ENCODE peak calls at places on chromosomes 5 and 9, in seven cellular contexts. N is retinal pigment epithelial cell, U is cardiac fibroblast, J is GM12878, K is PC-3, O is A673, Q is GM12865. F is an unnamed sample.

GRCh38 chr5:111079846-111080245 is 8.3 kb downstream of the TSLP start:
- DNase-seq in U (no peak), Q (no peak), N (no peak), K (no peak), O (no peak), J (no peak), F (no peak)

GRCh38 chr5:170570492-170570891 is 66.7 kb downstream of the KCNIP1 start:
- DNase-seq in N (no peak), O (no peak), J (no peak), U (no peak), K (no peak), Q (no peak), F (no peak)

GRCh38 chr9:92658611-92659010 is 11.3 kb downstream of the IPPK start:
- DNase-seq in O (no peak), Q (no peak), J (no peak), N (no peak), U (no peak), K (no peak), F (no peak)

GRCh38 chr5:37494756-37495155 is 115.6 kb downstream of the WDR70 start:
- DNase-seq in N (no peak), J (no peak), U (no peak), Q (no peak), O (no peak), K (peak; percentile 80), F (peak; percentile 31)

GRCh38 chr5:61332891-61333350 is 863 bp downstream of the ZSWIM6 start:
- DNase-seq in J (no peak), U (peak; percentile 74), Q (peak; percentile 51), O (peak; percentile 38), K (peak; percentile 45), N (no peak), F (no peak)

GRCh38 chr5:173473293-173473692 is 143.2 kb downstream of the BOD1 start:
- DNase-seq in O (no peak), K (peak; percentile 79), J (no peak), N (no peak), U (no peak), Q (no peak), F (no peak)

GRCh38 chr9:86488794-86489193 is 134.6 kb upstream of the TUT7 start:
- DNase-seq in J (no peak), N (no peak), Q (no peak), K (no peak), O (no peak), U (no peak), F (no peak)

GRCh38 chr5:14308384-14309154 is 165.4 kb downstream of the TRIO start:
- DNase-seq in J (no peak), N (no peak), U (no peak), O (no peak), K (no peak), Q (no peak), F (no peak)

GRCh38 chr5:36392818-36393217 is 91.1 kb upstream of the RANBP3L start:
- DNase-seq in U (peak; percentile 77), K (peak; percentile 42), J (no peak), N (no peak), O (peak; percentile 68), Q (no peak), F (no peak)

GRCh38 chr5:91139572-91140200 is 243.4 kb downstream of the ARRDC3 start:
- DNase-seq in U (no peak), N (no peak), Q (no peak), O (no peak), K (no peak), J (no peak), F (no peak)

GRCh38 chr5:123107343-123108240 is 18.6 kb downstream of the PRDM6 start:
- DNase-seq in U (no peak), N (no peak), O (no peak), J (no peak), Q (no peak), K (no peak), F (no peak)

GRCh38 chr9:124284940-124285441 is 27.2 kb downstream of the NEK6 start:
- DNase-seq in K (no peak), O (no peak), U (peak; percentile 62), J (no peak), N (no peak), Q (no peak), F (no peak)

GRCh38 chr5:34876275-34876674 is 37.3 kb downstream of the TTC23L start:
- DNase-seq in O (no peak), K (no peak), U (no peak), N (no peak), J (no peak), Q (no peak), F (no peak)

GRCh38 chr5:9209846-9210547 is 335.9 kb downstream of the SEMA5A start:
- DNase-seq in J (no peak), K (peak; percentile 88), Q (no peak), O (no peak), U (no peak), N (no peak), F (no peak)

GRCh38 chr9:72982161-72982799 is 29.4 kb upstream of the ALDH1A1 start:
- DNase-seq in O (no peak), U (no peak), K (no peak), J (no peak), Q (no peak), N (no peak), F (no peak)

GRCh38 chr9:108569624-108570023 is 286.2 kb downstream of the ACTL7B start:
- DNase-seq in N (no peak), K (peak; percentile 46), O (no peak), J (no peak), U (peak; percentile 18), Q (no peak), F (no peak)

GRCh38 chr9:20397348-20397747 is 225.0 kb downstream of the MLLT3 start:
- DNase-seq in U (no peak), K (no peak), Q (peak; percentile 54), J (no peak), N (no peak), O (no peak), F (no peak)

GRCh38 chr5:103469288-103470065 is 93.1 kb downstream of the NUDT12 start:
- DNase-seq in J (no peak), U (peak; percentile 22), K (peak; percentile 90), N (no peak), O (no peak), Q (no peak), F (no peak)

GRCh38 chr5:77957-78804 is 13.8 kb upstream of the PLEKHG4B start:
- DNase-seq in Q (peak; percentile 40), U (peak; percentile 10), O (peak; percentile 40), J (no peak), N (peak; percentile 9), K (peak; percentile 69), F (no peak)

GRCh38 chr5:73968246-73968645 is 342.2 kb downstream of the ARHGEF28 start:
- DNase-seq in U (no peak), N (no peak), J (no peak), K (no peak), Q (no peak), O (no peak), F (no peak)

GRCh38 chr5:138616508-138616907 is 41.3 kb upstream of the HSPA9 start:
- DNase-seq in K (no peak), J (no peak), U (no peak), O (no peak), Q (no peak), N (no peak), F (no peak)

GRCh38 chr5:138606378-138606777 is 31.2 kb upstream of the HSPA9 start:
- DNase-seq in Q (no peak), N (no peak), K (no peak), O (no peak), U (no peak), J (no peak), F (no peak)

GRCh38 chr5:138615461-138615860 is 40.3 kb upstream of the HSPA9 start:
- DNase-seq in J (no peak), K (no peak), Q (no peak), N (no peak), U (no peak), O (no peak), F (no peak)

GRCh38 chr5:138610468-138611294 is 35.5 kb upstream of the HSPA9 start:
- DNase-seq in K (no peak), O (no peak), J (no peak), N (no peak), Q (no peak), U (peak; percentile 25), F (no peak)

GRCh38 chr5:138611295-138612220 is 36.4 kb upstream of the HSPA9 start:
- DNase-seq in K (no peak), O (peak; percentile 49), Q (no peak), U (peak; percentile 26), N (no peak), J (no peak), F (no peak)
- H3K4me3 ChIP-seq in K (no peak overlapping the region), O (peak overlapping the region; percentile 51), Q (no peak overlapping the region), U (peak overlapping the region; percentile 28), N (peak overlapping the region; percentile 60), J (no peak overlapping the region), F (peak overlapping the region; percentile 44)

DNA sequence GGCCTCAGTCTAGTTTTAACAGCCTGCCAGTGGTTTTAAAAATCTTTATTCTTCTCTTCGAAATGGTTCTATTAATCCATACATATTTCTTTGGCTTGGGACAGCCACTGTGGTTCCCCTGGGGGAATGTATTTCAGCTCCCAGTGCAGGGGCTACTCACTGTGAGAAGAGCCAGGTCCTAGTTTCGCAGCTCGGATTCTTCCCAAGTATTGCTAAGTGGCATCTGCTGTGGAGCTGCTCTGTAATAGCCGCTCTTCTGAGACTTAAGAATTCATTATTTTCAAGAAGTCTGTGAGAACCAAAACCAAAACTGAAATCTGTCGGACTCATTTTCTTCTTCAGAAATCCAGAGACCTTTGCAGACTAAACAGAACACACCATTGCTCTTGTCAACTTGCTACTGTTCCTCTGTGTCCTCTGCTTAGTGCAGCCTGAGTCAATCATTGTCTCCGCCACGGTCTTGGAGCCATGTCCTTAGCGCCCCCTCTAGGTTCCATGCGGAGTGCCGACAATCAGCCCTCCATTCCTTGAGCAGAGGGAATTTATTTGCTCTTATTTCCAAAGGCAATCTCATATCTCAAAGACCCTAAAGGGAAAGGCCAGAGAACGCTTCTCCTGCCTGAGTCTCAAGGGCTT is 478.2 kb downstream of the SPATA31D1 start:
- DNase-seq in Q (peak; percentile 70), O (peak; percentile 24), J (no peak), K (peak; percentile 29), U (peak; percentile 7), N (no peak), F (no peak)
- TF ChIP-seq CTCF in Q (peak; percentile 35), O (peak; percentile 44), J (no peak), K (peak; percentile 48), U (peak; percentile 78), N (peak; percentile 28), F (peak; percentile 45)

GRCh38 chr5:168366124-168366523 is 74.7 kb downstream of the WWC1 start:
- DNase-seq in J (no peak), O (peak; percentile 7), K (peak; percentile 87), N (no peak), U (peak; percentile 74), Q (no peak), F (peak; percentile 55)
- H3K4me3 ChIP-seq in J (no peak overlapping the region), O (no peak overlapping the region), K (peak overlapping the region; percentile 43), N (no peak overlapping the region), U (no peak overlapping the region), Q (no peak overlapping the region), F (no peak overlapping the region)

DNA sequence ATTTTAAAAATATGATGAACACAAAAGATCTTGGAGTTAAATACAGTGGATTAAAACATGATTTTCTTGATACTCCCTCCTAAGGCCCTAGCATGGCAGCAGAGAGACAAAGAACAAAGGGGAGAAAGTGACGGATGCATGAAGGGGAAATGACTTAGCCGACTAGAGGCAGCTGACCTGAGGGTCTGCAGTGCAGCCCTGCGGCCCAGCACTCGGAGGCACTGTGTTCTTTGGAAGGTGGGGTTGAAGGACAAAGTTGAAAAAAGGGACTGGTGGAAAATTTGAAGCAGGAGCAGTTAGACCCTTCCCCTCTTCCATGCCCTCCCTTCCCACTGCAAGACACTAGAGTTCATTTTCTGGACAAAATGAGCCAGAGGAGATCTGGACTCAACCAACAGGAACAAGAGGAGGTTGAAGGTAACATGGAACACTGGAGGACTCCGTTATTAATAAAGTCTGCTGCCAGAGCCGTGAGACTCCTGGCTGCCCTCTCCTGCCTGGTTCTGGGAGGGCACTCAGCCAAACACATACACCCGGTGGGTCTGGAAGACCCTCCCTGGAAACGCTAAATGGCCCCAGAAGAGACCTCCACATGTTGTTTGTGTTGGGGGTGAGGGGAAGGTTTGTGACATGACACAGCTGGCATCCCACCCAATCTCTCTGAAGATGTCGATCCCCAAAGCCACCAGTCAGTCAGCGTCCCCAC is 98.1 kb downstream of the JMY start:
- DNase-seq in U (no peak), N (no peak), K (no peak), J (no peak), O (no peak), Q (no peak), F (no peak)
- TF ChIP-seq CTCF in U (no peak), N (no peak), K (peak; percentile 17), J (no peak), O (peak; percentile 18), Q (no peak), F (peak; percentile 31)